ENCODE peak calls at places on chromosomes 16 and 17, in ten cellular contexts. One of them, this sample, is unnamed.

GRCh38 chr16:28902909-28903308 is 22.1 kb downstream of the RABEP2 start:
- DNase-seq in activated T-helper 9 cell treated with anti-CD3 and anti-CD28 coated beads, Interleukin-2, amount 50 U/mL, for 16 hours: no peak
- DNase-seq in KG1: no peak
- DNase-seq in fibroblast of the aortic adventitia: no peak
- DNase-seq in mesendoderm: no peak
- DNase-seq in mucosa of descending colon: no peak
- DNase-seq in GF-D8: no peak
- DNase-seq in HuH-7.5: no peak
- DNase-seq in NCI-H345: no peak
- DNase-seq in prostate gland: no peak
- DNase-seq in this sample: no peak

GRCh38 chr17:47663997-47664941 is 14.6 kb downstream of the KPNB1 start:
- DNase-seq in activated T-helper 9 cell treated with anti-CD3 and anti-CD28 coated beads, Interleukin-2, amount 50 U/mL, for 16 hours: peak
- DNase-seq in GF-D8: peak
- DNase-seq in mucosa of descending colon: peak
- DNase-seq in HuH-7.5: no peak
- DNase-seq in NCI-H345: peak
- DNase-seq in fibroblast of the aortic adventitia: peak
- DNase-seq in prostate gland: peak
- DNase-seq in KG1: peak
- DNase-seq in mesendoderm: peak
- DNase-seq in this sample: peak

GRCh38 chr16:71338193-71338592 is 20.3 kb upstream of the CALB2 start:
- DNase-seq in NCI-H345: no peak
- DNase-seq in mucosa of descending colon: no peak
- DNase-seq in GF-D8: no peak
- DNase-seq in HuH-7.5: no peak
- DNase-seq in fibroblast of the aortic adventitia: no peak
- DNase-seq in mesendoderm: peak
- DNase-seq in prostate gland: no peak
- DNase-seq in KG1: no peak
- DNase-seq in activated T-helper 9 cell treated with anti-CD3 and anti-CD28 coated beads, Interleukin-2, amount 50 U/mL, for 16 hours: no peak
- DNase-seq in this sample: no peak

GRCh38 chr16:89924298-89924924 is 1.3 kb downstream of the TUBB3 start:
- DNase-seq in GF-D8: no peak
- DNase-seq in NCI-H345: peak
- DNase-seq in activated T-helper 9 cell treated with anti-CD3 and anti-CD28 coated beads, Interleukin-2, amount 50 U/mL, for 16 hours: no peak
- DNase-seq in HuH-7.5: peak
- DNase-seq in fibroblast of the aortic adventitia: peak
- DNase-seq in mucosa of descending colon: no peak
- DNase-seq in prostate gland: no peak
- DNase-seq in KG1: no peak
- DNase-seq in mesendoderm: peak
- DNase-seq in this sample: peak

GRCh38 chr16:29825145-29826044 is 5.1 kb downstream of the MVP start:
- DNase-seq in mesendoderm: peak
- DNase-seq in NCI-H345: no peak
- DNase-seq in mucosa of descending colon: peak
- DNase-seq in KG1: no peak
- DNase-seq in HuH-7.5: no peak
- DNase-seq in GF-D8: no peak
- DNase-seq in activated T-helper 9 cell treated with anti-CD3 and anti-CD28 coated beads, Interleukin-2, amount 50 U/mL, for 16 hours: no peak
- DNase-seq in fibroblast of the aortic adventitia: peak
- DNase-seq in prostate gland: no peak
- DNase-seq in this sample: no peak

GRCh38 chr17:11719203-11719602 is 120.9 kb downstream of the DNAH9 start:
- DNase-seq in NCI-H345: no peak
- DNase-seq in KG1: no peak
- DNase-seq in GF-D8: no peak
- DNase-seq in fibroblast of the aortic adventitia: no peak
- DNase-seq in HuH-7.5: no peak
- DNase-seq in activated T-helper 9 cell treated with anti-CD3 and anti-CD28 coated beads, Interleukin-2, amount 50 U/mL, for 16 hours: no peak
- DNase-seq in prostate gland: no peak
- DNase-seq in mucosa of descending colon: no peak
- DNase-seq in mesendoderm: no peak
- DNase-seq in this sample: no peak

GRCh38 chr17:33273743-33274410 is 19.2 kb downstream of the ASIC2 start:
- DNase-seq in fibroblast of the aortic adventitia: no peak
- DNase-seq in GF-D8: no peak
- DNase-seq in HuH-7.5: no peak
- DNase-seq in prostate gland: no peak
- DNase-seq in mesendoderm: no peak
- DNase-seq in NCI-H345: no peak
- DNase-seq in mucosa of descending colon: no peak
- DNase-seq in activated T-helper 9 cell treated with anti-CD3 and anti-CD28 coated beads, Interleukin-2, amount 50 U/mL, for 16 hours: no peak
- DNase-seq in KG1: no peak
- DNase-seq in this sample: no peak

GRCh38 chr16:60655514-60656153 is 1380.6 kb downstream of the CDH8 start:
- DNase-seq in fibroblast of the aortic adventitia: no peak
- DNase-seq in prostate gland: no peak
- DNase-seq in NCI-H345: no peak
- DNase-seq in mucosa of descending colon: no peak
- DNase-seq in GF-D8: no peak
- DNase-seq in KG1: no peak
- DNase-seq in HuH-7.5: no peak
- DNase-seq in activated T-helper 9 cell treated with anti-CD3 and anti-CD28 coated beads, Interleukin-2, amount 50 U/mL, for 16 hours: no peak
- DNase-seq in mesendoderm: no peak
- DNase-seq in this sample: no peak

GRCh38 chr17:59838196-59838911 is 54.4 kb downstream of the TUBD1 start:
- DNase-seq in fibroblast of the aortic adventitia: peak
- DNase-seq in GF-D8: no peak
- DNase-seq in NCI-H345: no peak
- DNase-seq in mucosa of descending colon: no peak
- DNase-seq in activated T-helper 9 cell treated with anti-CD3 and anti-CD28 coated beads, Interleukin-2, amount 50 U/mL, for 16 hours: peak
- DNase-seq in KG1: no peak
- DNase-seq in HuH-7.5: no peak
- DNase-seq in mesendoderm: peak
- DNase-seq in prostate gland: no peak
- DNase-seq in this sample: no peak

GRCh38 chr17:80981062-80981902 is 10.4 kb upstream of the CHMP6 start:
- DNase-seq in mesendoderm: peak
- DNase-seq in GF-D8: no peak
- DNase-seq in KG1: no peak
- DNase-seq in prostate gland: no peak
- DNase-seq in NCI-H345: peak
- DNase-seq in fibroblast of the aortic adventitia: no peak
- DNase-seq in HuH-7.5: no peak
- DNase-seq in mucosa of descending colon: peak
- DNase-seq in activated T-helper 9 cell treated with anti-CD3 and anti-CD28 coated beads, Interleukin-2, amount 50 U/mL, for 16 hours: peak
- DNase-seq in this sample: no peak

GRCh38 chr16:22327446-22327775 is 30.2 kb downstream of the POLR3E start:
- DNase-seq in GF-D8: no peak
- DNase-seq in prostate gland: no peak
- DNase-seq in mesendoderm: no peak
- DNase-seq in activated T-helper 9 cell treated with anti-CD3 and anti-CD28 coated beads, Interleukin-2, amount 50 U/mL, for 16 hours: no peak
- DNase-seq in KG1: no peak
- DNase-seq in fibroblast of the aortic adventitia: no peak
- DNase-seq in HuH-7.5: no peak
- DNase-seq in mucosa of descending colon: no peak
- DNase-seq in NCI-H345: no peak
- DNase-seq in this sample: no peak

GRCh38 chr17:33322063-33322462 is 29.0 kb upstream of the ASIC2 start:
- DNase-seq in mucosa of descending colon: no peak
- DNase-seq in activated T-helper 9 cell treated with anti-CD3 and anti-CD28 coated beads, Interleukin-2, amount 50 U/mL, for 16 hours: no peak
- DNase-seq in fibroblast of the aortic adventitia: no peak
- DNase-seq in mesendoderm: no peak
- DNase-seq in GF-D8: no peak
- DNase-seq in KG1: no peak
- DNase-seq in HuH-7.5: no peak
- DNase-seq in NCI-H345: no peak
- DNase-seq in prostate gland: no peak
- DNase-seq in this sample: no peak

This sample was measured in midbrain.